ENCODE peak calls at places on chromosomes 2 and 18, in five cellular contexts. One of them, this sample, is unnamed.

GRCh38 chr2:151780938-151781337 is 46.7 kb upstream of the NEB start:
- DNase-seq in right lobe of liver: no peak
- DNase-seq in astrocyte: no peak
- DNase-seq in hepatocyte: no peak
- DNase-seq in cardiac fibroblast: no peak
- DNase-seq in this sample: no peak

GRCh38 chr2:177318613-177319012 is 54.1 kb upstream of the NFE2L2 start:
- DNase-seq in right lobe of liver: no peak
- DNase-seq in astrocyte: no peak
- DNase-seq in hepatocyte: no peak
- DNase-seq in cardiac fibroblast: no peak
- DNase-seq in this sample: no peak

GRCh38 chr18:40769786-40770185 is 1185.2 kb upstream of the PIK3C3 start:
- DNase-seq in right lobe of liver: no peak
- DNase-seq in astrocyte: no peak
- DNase-seq in hepatocyte: no peak
- DNase-seq in cardiac fibroblast: no peak
- DNase-seq in this sample: no peak

GRCh38 chr2:75100011-75100680 is 99.2 kb downstream of the TACR1 start:
- DNase-seq in right lobe of liver: no peak
- DNase-seq in astrocyte: peak; percentile 96
- DNase-seq in hepatocyte: peak; percentile 32
- DNase-seq in cardiac fibroblast: peak; percentile 42
- DNase-seq in this sample: no peak

GRCh38 chr2:149428783-149429182 is 98.4 kb downstream of the LYPD6 start:
- DNase-seq in right lobe of liver: no peak
- DNase-seq in astrocyte: no peak
- DNase-seq in hepatocyte: no peak
- DNase-seq in cardiac fibroblast: no peak
- DNase-seq in this sample: no peak

GRCh38 chr2:129888896-129889295 is 90.6 kb upstream of the RAB6C start:
- DNase-seq in right lobe of liver: no peak
- DNase-seq in astrocyte: peak; percentile 2
- DNase-seq in hepatocyte: peak; percentile 27
- DNase-seq in cardiac fibroblast: peak; percentile 5
- DNase-seq in this sample: no peak

GRCh38 chr2:157725856-157726255 is 97.2 kb upstream of the ACVR1C start:
- DNase-seq in right lobe of liver: no peak
- DNase-seq in astrocyte: peak; percentile 65
- DNase-seq in hepatocyte: no peak
- DNase-seq in cardiac fibroblast: no peak
- DNase-seq in this sample: no peak

GRCh38 chr2:222903234-222904220 is 42.7 kb downstream of the ACSL3 start:
- DNase-seq in right lobe of liver: peak; percentile 58
- DNase-seq in astrocyte: no peak
- DNase-seq in hepatocyte: peak; percentile 68
- DNase-seq in cardiac fibroblast: peak; percentile 79
- DNase-seq in this sample: no peak

GRCh38 chr18:70132999-70133398 is 72.5 kb downstream of the RTTN start:
- DNase-seq in right lobe of liver: no peak
- DNase-seq in astrocyte: peak; percentile 94
- DNase-seq in hepatocyte: peak; percentile 8
- DNase-seq in cardiac fibroblast: peak; percentile 71
- DNase-seq in this sample: no peak

GRCh38 chr18:35683021-35683420 is 101.5 kb downstream of the GALNT1 start:
- DNase-seq in right lobe of liver: no peak
- DNase-seq in astrocyte: no peak
- DNase-seq in hepatocyte: no peak
- DNase-seq in cardiac fibroblast: no peak
- DNase-seq in this sample: no peak

DNA sequence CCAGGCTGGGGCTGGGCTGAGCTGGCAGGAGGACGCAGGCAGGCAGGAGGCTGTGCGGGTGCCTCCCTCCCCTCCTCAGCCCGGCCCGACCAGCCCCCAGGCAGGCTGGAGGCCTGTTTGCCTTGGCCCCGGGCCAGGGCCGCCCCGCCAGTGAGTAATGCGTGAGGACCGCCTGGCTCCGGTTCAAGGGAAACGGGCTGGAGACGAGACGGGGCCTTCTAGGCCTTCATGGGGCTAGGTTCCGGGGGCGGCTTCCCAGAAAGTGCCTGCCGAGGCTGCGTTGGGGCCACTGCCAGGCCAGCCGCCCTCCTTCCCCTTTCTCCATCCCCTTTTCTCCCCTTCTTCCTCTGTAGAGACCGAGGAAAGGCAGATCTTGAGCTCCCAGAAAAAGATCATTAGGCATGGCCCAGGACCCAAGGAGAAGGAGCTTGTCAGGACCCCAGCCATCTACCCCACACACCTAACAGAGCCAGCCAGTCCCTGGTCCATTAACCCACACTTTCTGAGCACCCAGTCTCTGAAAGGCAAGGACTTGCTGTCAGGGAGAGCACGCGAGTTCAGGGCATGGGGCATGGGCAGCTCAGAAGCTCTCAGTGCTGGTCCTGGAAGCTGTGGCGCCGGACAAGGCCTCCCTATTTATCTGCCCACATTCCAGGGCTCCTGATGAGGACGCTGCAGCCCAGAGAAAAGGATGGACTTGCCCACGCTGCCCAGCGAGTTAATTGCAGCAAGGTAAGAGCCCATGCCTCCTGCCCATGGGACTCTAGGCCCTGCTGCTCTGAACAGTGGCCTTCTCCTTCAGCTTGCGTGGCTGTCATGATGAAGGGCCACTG is 48.5 kb downstream of the SMAD7 start:
- DNase-seq in right lobe of liver: peak; percentile 72
- DNase-seq in astrocyte: peak; percentile 91
- DNase-seq in hepatocyte: peak; percentile 90
- DNase-seq in cardiac fibroblast: peak; percentile 97
- DNase-seq in this sample: no peak
- TF ChIP-seq CTCF in right lobe of liver: no peak
- TF ChIP-seq CTCF in astrocyte: no peak
- TF ChIP-seq CTCF in hepatocyte: no peak
- TF ChIP-seq CTCF in cardiac fibroblast: no peak
- TF ChIP-seq CTCF in this sample: no peak

DNA sequence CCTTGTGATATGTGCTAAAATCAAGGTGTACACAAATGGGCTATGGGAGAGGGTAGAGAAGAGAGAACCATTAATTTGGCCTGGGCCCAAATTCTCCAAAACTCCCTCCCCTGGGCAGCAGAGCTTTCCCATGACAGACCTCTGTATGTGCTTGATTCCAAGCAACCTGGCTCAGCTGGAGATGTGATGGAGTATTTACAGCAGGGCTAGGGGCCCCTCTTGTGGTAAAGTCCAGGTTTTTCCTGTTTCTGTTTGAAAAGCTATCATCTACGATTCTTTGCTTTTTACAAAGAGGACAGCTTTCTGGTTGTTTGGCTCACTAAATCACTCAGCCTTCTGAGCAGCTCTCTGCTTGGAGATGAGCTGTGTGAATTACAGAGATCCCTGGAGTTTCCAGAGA is 40.3 kb downstream of the KCNS3 start:
- DNase-seq in right lobe of liver: no peak
- DNase-seq in astrocyte: no peak
- DNase-seq in hepatocyte: peak; percentile 53
- DNase-seq in cardiac fibroblast: no peak
- DNase-seq in this sample: no peak
- TF ChIP-seq CTCF in right lobe of liver: peak; percentile 2
- TF ChIP-seq CTCF in astrocyte: no peak
- TF ChIP-seq CTCF in hepatocyte: peak; percentile 31
- TF ChIP-seq CTCF in cardiac fibroblast: no peak
- TF ChIP-seq CTCF in this sample: peak; percentile 20

GRCh38 chr2:113192459-113193100 is 18.8 kb downstream of the PSD4 start:
- DNase-seq in right lobe of liver: no peak
- DNase-seq in astrocyte: no peak
- DNase-seq in hepatocyte: no peak
- DNase-seq in cardiac fibroblast: no peak
- DNase-seq in this sample: no peak
- TF ChIP-seq CTCF in right lobe of liver: no peak
- TF ChIP-seq CTCF in astrocyte: no peak
- TF ChIP-seq CTCF in hepatocyte: peak; percentile 5
- TF ChIP-seq CTCF in cardiac fibroblast: no peak
- TF ChIP-seq CTCF in this sample: no peak

GRCh38 chr2:237431372-237431771 is 17.4 kb upstream of the COL6A3 start:
- DNase-seq in right lobe of liver: no peak
- DNase-seq in astrocyte: peak; percentile 98
- DNase-seq in hepatocyte: no peak
- DNase-seq in cardiac fibroblast: no peak
- DNase-seq in this sample: no peak

GRCh38 chr2:237431856-237432255 is 17.9 kb upstream of the COL6A3 start:
- DNase-seq in right lobe of liver: no peak
- DNase-seq in astrocyte: peak; percentile 70
- DNase-seq in hepatocyte: no peak
- DNase-seq in cardiac fibroblast: no peak
- DNase-seq in this sample: no peak

GRCh38 chr2:237434916-237435315 is 21.0 kb upstream of the COL6A3 start:
- DNase-seq in right lobe of liver: no peak
- DNase-seq in astrocyte: peak; percentile 91
- DNase-seq in hepatocyte: no peak
- DNase-seq in cardiac fibroblast: peak; percentile 81
- DNase-seq in this sample: no peak

GRCh38 chr2:237433920-237434319 is 20.0 kb upstream of the COL6A3 start:
- DNase-seq in right lobe of liver: no peak
- DNase-seq in astrocyte: no peak
- DNase-seq in hepatocyte: no peak
- DNase-seq in cardiac fibroblast: no peak
- DNase-seq in this sample: no peak

DNA sequence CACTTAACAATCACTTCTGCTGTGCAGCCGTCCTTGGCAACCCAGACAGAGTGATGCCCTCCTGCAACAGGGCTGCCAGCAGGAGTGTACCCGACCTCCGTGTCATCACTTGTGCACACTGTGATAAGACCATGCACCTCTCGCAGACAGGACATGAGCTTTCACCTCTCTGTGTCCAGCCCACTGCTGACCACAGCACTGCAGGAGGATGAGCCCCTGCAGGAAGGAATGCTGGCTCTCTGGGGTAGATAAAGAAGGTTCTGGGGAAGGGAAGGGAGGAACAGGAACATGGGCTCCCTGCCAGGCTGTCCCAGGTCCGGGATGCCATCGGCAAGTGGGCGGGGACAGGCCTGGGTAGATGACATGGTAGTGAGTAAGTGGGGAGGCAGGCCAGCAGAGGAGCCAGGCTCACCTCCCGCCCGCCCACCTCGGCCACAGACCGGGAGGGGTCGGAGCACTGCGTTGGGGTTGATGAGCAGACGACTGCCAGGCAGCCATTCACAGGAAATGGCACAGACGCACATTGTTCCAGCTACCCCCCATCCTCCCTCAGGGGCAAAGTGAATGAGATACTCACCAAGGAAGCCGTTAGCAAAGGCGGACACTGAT is 18.6 kb upstream of the COL6A3 start:
- DNase-seq in right lobe of liver: no peak
- DNase-seq in astrocyte: peak; percentile 97
- DNase-seq in hepatocyte: no peak
- DNase-seq in cardiac fibroblast: peak; percentile 82
- DNase-seq in this sample: no peak
- TF ChIP-seq CTCF in right lobe of liver: no peak
- TF ChIP-seq CTCF in astrocyte: peak; percentile 36
- TF ChIP-seq CTCF in hepatocyte: no peak
- TF ChIP-seq CTCF in cardiac fibroblast: peak; percentile 45
- TF ChIP-seq CTCF in this sample: no peak

DNA sequence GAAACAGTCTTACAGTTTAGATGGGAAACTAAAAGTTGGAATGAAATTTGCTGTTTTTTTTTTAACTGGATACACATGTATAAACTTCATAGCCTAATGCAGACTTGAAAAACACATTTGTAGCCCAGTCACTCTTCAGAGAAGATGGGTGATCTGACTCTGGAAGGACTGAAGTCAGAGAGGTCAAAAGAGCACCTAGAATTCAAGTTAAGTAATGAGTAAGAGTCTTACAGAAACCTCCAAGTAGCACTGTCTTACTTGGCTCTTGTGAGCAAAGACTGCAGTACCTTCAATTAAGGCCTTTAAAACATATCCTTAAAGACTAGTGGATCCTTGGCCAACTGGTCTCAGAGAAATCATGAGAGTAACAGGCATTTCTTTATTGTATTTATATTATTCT is 41.9 kb downstream of the TRAPPC8 start:
- DNase-seq in right lobe of liver: no peak
- DNase-seq in astrocyte: no peak
- DNase-seq in hepatocyte: no peak
- DNase-seq in cardiac fibroblast: no peak
- DNase-seq in this sample: no peak
- TF ChIP-seq CTCF in right lobe of liver: no peak
- TF ChIP-seq CTCF in astrocyte: no peak
- TF ChIP-seq CTCF in hepatocyte: no peak
- TF ChIP-seq CTCF in cardiac fibroblast: no peak
- TF ChIP-seq CTCF in this sample: no peak

DNA sequence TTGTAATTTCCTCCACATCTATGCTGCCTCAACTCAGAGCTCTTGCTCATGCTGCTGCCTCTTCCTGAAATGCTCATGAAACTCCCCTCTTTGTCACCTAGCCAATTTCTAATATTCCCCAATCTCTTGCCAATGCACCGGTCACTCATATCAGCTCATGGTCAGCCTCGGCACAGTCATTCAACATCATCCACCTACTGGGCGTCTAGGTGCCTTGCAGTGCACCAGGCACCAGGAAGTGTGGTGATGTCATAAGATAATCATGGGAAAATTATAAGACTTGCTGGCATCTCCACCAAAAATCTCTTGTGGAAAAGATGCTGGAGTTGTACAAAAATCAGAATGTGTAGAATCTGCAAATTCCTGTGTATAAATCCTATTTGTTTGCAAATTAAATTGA is 52.6 kb upstream of the RAB27B start:
- DNase-seq in right lobe of liver: no peak
- DNase-seq in astrocyte: peak; percentile 87
- DNase-seq in hepatocyte: no peak
- DNase-seq in cardiac fibroblast: peak; percentile 78
- DNase-seq in this sample: no peak
- TF ChIP-seq CTCF in right lobe of liver: no peak
- TF ChIP-seq CTCF in astrocyte: peak; percentile 72
- TF ChIP-seq CTCF in hepatocyte: peak; percentile 9
- TF ChIP-seq CTCF in cardiac fibroblast: peak; percentile 67
- TF ChIP-seq CTCF in this sample: peak; percentile 18